ENCODE peak calls at places on chromosomes 5 and 9, in five cellular contexts. F is fibroblast of lung; V is GM06990; I is uterus; X is CD4-positive, CD25-positive, alpha-beta regulatory T cell. T is an unnamed sample.

GRCh38 chr5:52844885-52845284 is 57.2 kb downstream of the ITGA1 start:
- DNase-seq in F (peak), V (no peak), I (no peak), X (no peak), T (no peak)

GRCh38 chr9:134558124-134558805 is 83.3 kb upstream of the COL5A1 start:
- DNase-seq in F (no peak), V (no peak), I (no peak), X (no peak), T (no peak)

GRCh38 chr9:109467936-109468335 is 30.2 kb downstream of the PTPN3 start:
- DNase-seq in F (no peak), V (no peak), I (no peak), X (no peak), T (peak)

GRCh38 chr5:175483337-175483736 is 5.0 kb downstream of the SFXN1 start:
- DNase-seq in F (no peak), V (no peak), I (no peak), X (no peak), T (no peak)

GRCh38 chr9:82073551-82073950 is 85.0 kb downstream of the SPATA31D1 start:
- DNase-seq in F (no peak), V (no peak), I (no peak), X (no peak), T (no peak)

GRCh38 chr9:12817702-12818101 is 42.9 kb downstream of the LURAP1L start:
- DNase-seq in F (peak), V (no peak), I (no peak), X (no peak), T (no peak)

GRCh38 chr5:124803617-124804331 is 57.3 kb upstream of the ZNF608 start:
- DNase-seq in F (no peak), V (no peak), I (no peak), X (no peak), T (no peak)

GRCh38 chr9:17752021-17752420 is 173.2 kb downstream of the SH3GL2 start:
- DNase-seq in F (no peak), V (no peak), I (no peak), X (no peak), T (no peak)

GRCh38 chr9:88280816-88281382 is 107.3 kb upstream of the SPIN1 start:
- DNase-seq in F (peak), V (no peak), I (no peak), X (no peak), T (no peak)

GRCh38 chr5:126009566-126009965 is 413.6 kb upstream of the GRAMD2B start:
- DNase-seq in F (no peak), V (no peak), I (no peak), X (no peak), T (no peak)
- H3K4me3 ChIP-seq in F (no peak), V (no peak), I (no peak), X (no peak), T (no peak)

DNA sequence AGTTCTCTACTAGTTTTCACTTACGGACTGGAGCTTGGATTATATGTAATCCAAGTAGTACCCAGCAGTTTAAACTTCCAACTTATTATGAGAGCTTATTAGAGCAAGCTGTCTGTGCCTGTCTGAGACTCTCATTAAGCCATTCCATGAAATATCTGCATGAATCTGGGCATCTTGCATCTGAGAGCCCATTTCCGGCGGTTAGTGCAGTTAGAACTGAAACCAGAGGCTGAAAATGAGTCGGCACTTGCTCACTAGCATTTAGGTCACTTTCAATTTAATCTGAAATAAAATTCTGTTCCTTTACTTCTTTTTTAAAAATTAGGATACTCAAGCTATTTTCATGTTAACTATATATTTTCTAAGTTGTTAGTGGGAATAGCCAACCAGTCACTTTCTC is 102.2 kb downstream of the MEGF10 start:
- DNase-seq in F (no peak), V (no peak), I (no peak), X (no peak), T (peak)
- H3K4me3 ChIP-seq in F (no peak), V (no peak), I (no peak), X (no peak), T (no peak)

DNA sequence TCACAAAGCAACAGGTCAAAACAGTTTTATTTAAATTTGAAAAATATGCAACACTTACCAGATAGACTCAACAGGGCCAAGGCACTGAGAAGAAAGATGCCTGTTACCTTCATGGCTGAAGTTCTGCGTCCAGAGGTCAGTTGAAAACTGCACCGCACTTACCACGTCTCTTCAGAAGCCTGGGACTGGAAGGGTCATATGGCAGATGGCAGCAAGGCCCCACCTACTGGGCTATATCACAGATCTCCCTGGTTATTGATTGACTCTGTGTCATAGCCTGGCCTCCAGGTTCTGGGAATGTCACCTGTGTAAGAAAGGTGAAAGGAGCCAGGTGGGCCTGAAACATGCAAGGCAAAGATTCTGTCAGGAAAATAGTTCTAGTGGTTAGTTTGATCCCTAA is at the start of gene SPINK1:
- DNase-seq in F (no peak), V (no peak), I (no peak), X (no peak), T (no peak)
- H3K4me3 ChIP-seq in F (no peak), V (no peak), I (no peak), X (no peak), T (no peak)

GRCh38 chr9:126705311-126705766 is 91.6 kb downstream of the LMX1B start:
- DNase-seq in F (peak), V (peak), I (peak), X (peak), T (peak)
- H3K4me3 ChIP-seq in F (no peak), V (no peak), I (no peak), X (no peak), T (no peak)

GRCh38 chr9:130770093-130770492 is 65.0 kb upstream of the ABL1 start:
- DNase-seq in F (no peak), V (no peak), I (no peak), X (no peak), T (no peak)
- H3K4me3 ChIP-seq in F (no peak), V (no peak), I (no peak), X (no peak), T (no peak)

GRCh38 chr9:33165263-33166151 is 1.6 kb downstream of the B4GALT1 start:
- DNase-seq in F (peak), V (peak), I (peak), X (peak), T (peak)

GRCh38 chr9:33161589-33162132 is 5.5 kb downstream of the B4GALT1 start:
- DNase-seq in F (no peak), V (no peak), I (no peak), X (no peak), T (no peak)

GRCh38 chr9:33162721-33163311 is 4.3 kb downstream of the B4GALT1 start:
- DNase-seq in F (peak), V (no peak), I (peak), X (no peak), T (no peak)

GRCh38 chr9:33164138-33164809 is 2.9 kb downstream of the B4GALT1 start:
- DNase-seq in F (no peak), V (peak), I (no peak), X (no peak), T (peak)

DNA sequence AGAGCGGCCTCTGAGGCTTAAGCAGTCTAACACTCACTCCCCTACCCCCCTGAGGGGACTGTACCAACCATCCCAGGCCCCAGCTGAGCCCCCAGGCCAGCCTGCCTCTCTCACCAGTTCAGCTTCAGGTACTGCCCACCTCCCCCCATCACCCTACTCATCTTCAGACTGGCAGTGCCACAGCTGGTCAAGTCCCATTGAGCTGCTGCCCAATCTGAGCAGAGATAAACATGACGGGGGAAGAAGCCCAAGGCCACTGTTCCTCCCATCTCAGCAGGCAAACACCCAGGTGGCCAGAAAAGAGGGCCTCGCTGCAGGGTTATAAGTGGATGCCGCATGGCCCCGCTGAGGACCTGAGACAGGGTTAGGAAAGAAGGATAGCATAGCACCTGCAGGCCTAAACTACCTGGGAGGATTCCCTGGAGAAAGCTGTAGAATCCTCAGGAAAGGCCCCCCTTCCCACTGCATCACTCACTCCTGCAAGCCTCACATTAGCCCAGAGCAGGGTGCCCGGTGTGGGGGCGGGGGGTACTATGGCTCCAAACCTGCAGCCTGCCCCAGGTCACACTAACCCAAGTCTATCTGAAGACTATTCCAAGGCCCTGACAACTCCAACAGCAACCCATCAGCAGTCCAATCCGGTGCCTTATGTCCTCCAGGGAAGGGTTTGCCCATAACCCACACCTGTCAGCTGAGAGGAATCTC is 3.6 kb downstream of the B4GALT1 start:
- DNase-seq in F (no peak), V (no peak), I (no peak), X (no peak), T (no peak)
- H3K4me3 ChIP-seq in F (no peak), V (peak), I (no peak), X (peak), T (peak)

GRCh38 chr9:4987996-4988421 is 2.9 kb downstream of the JAK2 start:
- DNase-seq in F (peak), V (peak), I (peak), X (peak), T (peak)
- H3K4me3 ChIP-seq in F (no peak), V (peak), I (no peak), X (peak), T (peak)

DNA sequence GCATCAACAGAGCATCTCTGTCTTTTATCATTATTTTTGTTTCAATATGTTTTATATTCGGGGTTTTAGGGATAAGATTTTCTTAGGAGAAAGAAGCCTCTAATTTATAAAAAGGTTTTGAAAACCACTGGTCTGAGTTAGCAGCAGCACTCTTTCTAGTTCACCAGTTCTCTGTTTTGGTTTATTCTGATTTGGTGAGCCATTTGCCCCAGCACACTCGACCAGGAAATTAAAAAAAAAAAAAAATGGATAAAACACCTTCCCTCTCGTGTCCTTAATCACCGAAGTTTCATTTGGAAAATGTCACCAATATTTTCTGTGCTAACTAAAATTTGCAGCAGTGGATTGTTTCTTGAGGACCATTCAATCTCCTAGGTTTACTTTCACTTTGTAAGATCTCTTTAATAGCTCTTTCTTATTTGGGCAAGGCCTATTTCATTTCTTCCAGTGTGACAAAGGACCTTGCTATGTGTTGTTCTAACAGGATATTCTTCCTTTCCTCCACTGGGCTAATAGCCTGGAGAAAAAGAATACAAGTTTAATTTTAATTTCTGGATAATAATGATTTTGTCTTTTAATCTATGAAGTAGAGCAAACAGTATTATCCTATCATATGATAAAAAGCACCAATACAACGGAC is 57.8 kb upstream of the ANXA1 start:
- DNase-seq in F (peak), V (no peak), I (no peak), X (no peak), T (no peak)
- H3K4me3 ChIP-seq in F (peak), V (no peak), I (no peak), X (no peak), T (peak)